ENCODE peak calls at places on chromosome 18, in ten cellular contexts. One of them, this sample, is unnamed.
A peak's percentile ranks its signal among the peaks of the same experiment; 100 is the strongest.

GRCh38 chr18:58805482-58806187 is 59.0 kb upstream of the ZNF532 start:
- DNase-seq in SW 1271: no peak
- DNase-seq in SW480: no peak
- DNase-seq in mesendoderm: no peak
- DNase-seq in EH: peak; percentile 20
- DNase-seq in NCI-H1105 treated with DMSO at 0.1 percent for 48 hours: peak; percentile 94
- DNase-seq in GM04504: no peak
- DNase-seq in Right ventricle myocardium superior: no peak
- DNase-seq in effector CD4-positive, alpha-beta T cell: no peak
- DNase-seq in amniotic epithelial cell: no peak
- DNase-seq in this sample: no peak

GRCh38 chr18:48592540-48592939 is 53.7 kb downstream of the CTIF start:
- DNase-seq in SW 1271: no peak
- DNase-seq in SW480: no peak
- DNase-seq in mesendoderm: no peak
- DNase-seq in EH: no peak
- DNase-seq in NCI-H1105 treated with DMSO at 0.1 percent for 48 hours: no peak
- DNase-seq in GM04504: no peak
- DNase-seq in Right ventricle myocardium superior: no peak
- DNase-seq in effector CD4-positive, alpha-beta T cell: no peak
- DNase-seq in amniotic epithelial cell: no peak
- DNase-seq in this sample: no peak

GRCh38 chr18:3458952-3459853 is 9.2 kb downstream of the TGIF1 start:
- DNase-seq in SW 1271: peak; percentile 34
- DNase-seq in SW480: no peak
- DNase-seq in mesendoderm: no peak
- DNase-seq in EH: peak; percentile 37
- DNase-seq in NCI-H1105 treated with DMSO at 0.1 percent for 48 hours: no peak
- DNase-seq in GM04504: no peak
- DNase-seq in Right ventricle myocardium superior: no peak
- DNase-seq in effector CD4-positive, alpha-beta T cell: no peak
- DNase-seq in amniotic epithelial cell: peak; percentile 62
- DNase-seq in this sample: no peak

GRCh38 chr18:71036783-71037182 is 747.9 kb downstream of the SOCS6 start:
- DNase-seq in SW 1271: peak; percentile 66
- DNase-seq in SW480: no peak
- DNase-seq in mesendoderm: peak; percentile 1
- DNase-seq in EH: no peak
- DNase-seq in NCI-H1105 treated with DMSO at 0.1 percent for 48 hours: no peak
- DNase-seq in GM04504: no peak
- DNase-seq in Right ventricle myocardium superior: no peak
- DNase-seq in effector CD4-positive, alpha-beta T cell: no peak
- DNase-seq in amniotic epithelial cell: no peak
- DNase-seq in this sample: no peak

GRCh38 chr18:51196811-51197660 is 445 bp downstream of the MEX3C start:
- DNase-seq in SW 1271: peak; percentile 10
- DNase-seq in SW480: no peak
- DNase-seq in mesendoderm: peak; percentile 74
- DNase-seq in EH: peak; percentile 75
- DNase-seq in NCI-H1105 treated with DMSO at 0.1 percent for 48 hours: peak; percentile 11
- DNase-seq in GM04504: no peak
- DNase-seq in Right ventricle myocardium superior: peak; percentile 77
- DNase-seq in effector CD4-positive, alpha-beta T cell: peak; percentile 26
- DNase-seq in amniotic epithelial cell: peak; percentile 53
- DNase-seq in this sample: peak; percentile 94

GRCh38 chr18:44939037-44939665 is 258.5 kb downstream of the SETBP1 start:
- DNase-seq in SW 1271: no peak
- DNase-seq in SW480: no peak
- DNase-seq in mesendoderm: no peak
- DNase-seq in EH: no peak
- DNase-seq in NCI-H1105 treated with DMSO at 0.1 percent for 48 hours: no peak
- DNase-seq in GM04504: no peak
- DNase-seq in Right ventricle myocardium superior: no peak
- DNase-seq in effector CD4-positive, alpha-beta T cell: no peak
- DNase-seq in amniotic epithelial cell: no peak
- DNase-seq in this sample: no peak

GRCh38 chr18:79465392-79465991 is 69.8 kb downstream of the NFATC1 start:
- DNase-seq in SW 1271: no peak
- DNase-seq in SW480: no peak
- DNase-seq in mesendoderm: peak; percentile 60
- DNase-seq in EH: no peak
- DNase-seq in NCI-H1105 treated with DMSO at 0.1 percent for 48 hours: no peak
- DNase-seq in GM04504: no peak
- DNase-seq in Right ventricle myocardium superior: no peak
- DNase-seq in effector CD4-positive, alpha-beta T cell: no peak
- DNase-seq in amniotic epithelial cell: peak; percentile 11
- DNase-seq in this sample: peak; percentile 92

GRCh38 chr18:48674198-48674721 is 135.4 kb downstream of the CTIF start:
- DNase-seq in SW 1271: no peak
- DNase-seq in SW480: no peak
- DNase-seq in mesendoderm: no peak
- DNase-seq in EH: peak; percentile 46
- DNase-seq in NCI-H1105 treated with DMSO at 0.1 percent for 48 hours: no peak
- DNase-seq in GM04504: no peak
- DNase-seq in Right ventricle myocardium superior: peak; percentile 49
- DNase-seq in effector CD4-positive, alpha-beta T cell: no peak
- DNase-seq in amniotic epithelial cell: peak; percentile 68
- DNase-seq in this sample: peak; percentile 69

GRCh38 chr18:79682896-79683625 is 3.5 kb downstream of the CTDP1 start:
- DNase-seq in SW 1271: no peak
- DNase-seq in SW480: no peak
- DNase-seq in mesendoderm: no peak
- DNase-seq in EH: no peak
- DNase-seq in NCI-H1105 treated with DMSO at 0.1 percent for 48 hours: no peak
- DNase-seq in GM04504: no peak
- DNase-seq in Right ventricle myocardium superior: no peak
- DNase-seq in effector CD4-positive, alpha-beta T cell: no peak
- DNase-seq in amniotic epithelial cell: no peak
- DNase-seq in this sample: no peak

GRCh38 chr18:34981487-34981886 is 59.7 kb upstream of the MAPRE2 start:
- DNase-seq in SW 1271: no peak
- DNase-seq in SW480: no peak
- DNase-seq in mesendoderm: no peak
- DNase-seq in EH: no peak
- DNase-seq in NCI-H1105 treated with DMSO at 0.1 percent for 48 hours: no peak
- DNase-seq in GM04504: no peak
- DNase-seq in Right ventricle myocardium superior: no peak
- DNase-seq in effector CD4-positive, alpha-beta T cell: no peak
- DNase-seq in amniotic epithelial cell: no peak
- DNase-seq in this sample: no peak

GRCh38 chr18:74633652-74634352 is 36.1 kb downstream of the ZNF407 start:
- DNase-seq in SW 1271: no peak
- DNase-seq in SW480: no peak
- DNase-seq in mesendoderm: no peak
- DNase-seq in EH: peak; percentile 52
- DNase-seq in NCI-H1105 treated with DMSO at 0.1 percent for 48 hours: no peak
- DNase-seq in GM04504: no peak
- DNase-seq in Right ventricle myocardium superior: no peak
- DNase-seq in effector CD4-positive, alpha-beta T cell: no peak
- DNase-seq in amniotic epithelial cell: no peak
- DNase-seq in this sample: no peak

GRCh38 chr18:9068346-9068745 is 34.2 kb upstream of the NDUFV2 start:
- DNase-seq in SW 1271: no peak
- DNase-seq in SW480: peak; percentile 20
- DNase-seq in mesendoderm: no peak
- DNase-seq in EH: no peak
- DNase-seq in NCI-H1105 treated with DMSO at 0.1 percent for 48 hours: no peak
- DNase-seq in GM04504: no peak
- DNase-seq in Right ventricle myocardium superior: no peak
- DNase-seq in effector CD4-positive, alpha-beta T cell: no peak
- DNase-seq in amniotic epithelial cell: no peak
- DNase-seq in this sample: no peak

GRCh38 chr18:67239826-67240225 is 276.7 kb downstream of the DSEL start:
- DNase-seq in SW 1271: no peak
- DNase-seq in SW480: no peak
- DNase-seq in mesendoderm: no peak
- DNase-seq in EH: no peak
- DNase-seq in NCI-H1105 treated with DMSO at 0.1 percent for 48 hours: no peak
- DNase-seq in GM04504: no peak
- DNase-seq in Right ventricle myocardium superior: no peak
- DNase-seq in effector CD4-positive, alpha-beta T cell: no peak
- DNase-seq in amniotic epithelial cell: no peak
- DNase-seq in this sample: no peak

GRCh38 chr18:75290737-75291358 is 80.3 kb downstream of the TSHZ1 start:
- DNase-seq in SW 1271: no peak
- DNase-seq in SW480: no peak
- DNase-seq in mesendoderm: no peak
- DNase-seq in EH: no peak
- DNase-seq in NCI-H1105 treated with DMSO at 0.1 percent for 48 hours: peak; percentile 97
- DNase-seq in GM04504: no peak
- DNase-seq in Right ventricle myocardium superior: no peak
- DNase-seq in effector CD4-positive, alpha-beta T cell: no peak
- DNase-seq in amniotic epithelial cell: no peak
- DNase-seq in this sample: no peak

GRCh38 chr18:78293940-78294401 is 685.6 kb upstream of the SALL3 start:
- DNase-seq in SW 1271: no peak
- DNase-seq in SW480: peak; percentile 41
- DNase-seq in mesendoderm: peak; percentile 70
- DNase-seq in EH: no peak
- DNase-seq in NCI-H1105 treated with DMSO at 0.1 percent for 48 hours: no peak
- DNase-seq in GM04504: no peak
- DNase-seq in Right ventricle myocardium superior: no peak
- DNase-seq in effector CD4-positive, alpha-beta T cell: no peak
- DNase-seq in amniotic epithelial cell: no peak
- DNase-seq in this sample: no peak

GRCh38 chr18:13011719-13012118 is 20.6 kb downstream of the CEP192 start:
- DNase-seq in SW 1271: no peak
- DNase-seq in SW480: no peak
- DNase-seq in mesendoderm: no peak
- DNase-seq in EH: no peak
- DNase-seq in NCI-H1105 treated with DMSO at 0.1 percent for 48 hours: no peak
- DNase-seq in GM04504: no peak
- DNase-seq in Right ventricle myocardium superior: no peak
- DNase-seq in effector CD4-positive, alpha-beta T cell: no peak
- DNase-seq in amniotic epithelial cell: no peak
- DNase-seq in this sample: no peak

GRCh38 chr18:8706981-8707940 is 1.9 kb downstream of the MTCL1 start:
- DNase-seq in SW 1271: peak; percentile 51
- DNase-seq in SW480: peak; percentile 56
- DNase-seq in mesendoderm: peak; percentile 90
- DNase-seq in EH: peak; percentile 80
- DNase-seq in NCI-H1105 treated with DMSO at 0.1 percent for 48 hours: peak; percentile 45
- DNase-seq in GM04504: peak; percentile 57
- DNase-seq in Right ventricle myocardium superior: peak; percentile 50
- DNase-seq in effector CD4-positive, alpha-beta T cell: no peak
- DNase-seq in amniotic epithelial cell: peak; percentile 51
- DNase-seq in this sample: peak; percentile 80

GRCh38 chr18:35695803-35696202 is 114.3 kb downstream of the GALNT1 start:
- DNase-seq in SW 1271: no peak
- DNase-seq in SW480: no peak
- DNase-seq in mesendoderm: no peak
- DNase-seq in EH: no peak
- DNase-seq in NCI-H1105 treated with DMSO at 0.1 percent for 48 hours: peak; percentile 30
- DNase-seq in GM04504: no peak
- DNase-seq in Right ventricle myocardium superior: peak; percentile 86
- DNase-seq in effector CD4-positive, alpha-beta T cell: no peak
- DNase-seq in amniotic epithelial cell: no peak
- DNase-seq in this sample: no peak

GRCh38 chr18:48827321-48828200 is 123.2 kb downstream of the SMAD7 start:
- DNase-seq in SW 1271: peak; percentile 6
- DNase-seq in SW480: no peak
- DNase-seq in mesendoderm: peak; percentile 87
- DNase-seq in EH: peak; percentile 83
- DNase-seq in NCI-H1105 treated with DMSO at 0.1 percent for 48 hours: peak; percentile 17
- DNase-seq in GM04504: peak; percentile 40
- DNase-seq in Right ventricle myocardium superior: no peak
- DNase-seq in effector CD4-positive, alpha-beta T cell: no peak
- DNase-seq in amniotic epithelial cell: peak; percentile 83
- DNase-seq in this sample: peak; percentile 55

GRCh38 chr18:60675801-60676200 is 303.2 kb upstream of the MC4R start:
- DNase-seq in SW 1271: no peak
- DNase-seq in SW480: peak; percentile 7
- DNase-seq in mesendoderm: no peak
- DNase-seq in EH: no peak
- DNase-seq in NCI-H1105 treated with DMSO at 0.1 percent for 48 hours: peak; percentile 95
- DNase-seq in GM04504: no peak
- DNase-seq in Right ventricle myocardium superior: no peak
- DNase-seq in effector CD4-positive, alpha-beta T cell: no peak
- DNase-seq in amniotic epithelial cell: no peak
- DNase-seq in this sample: no peak

GRCh38 chr18:21296045-21296444 is 54.0 kb downstream of the GREB1L start:
- DNase-seq in SW 1271: no peak
- DNase-seq in SW480: no peak
- DNase-seq in mesendoderm: no peak
- DNase-seq in EH: no peak
- DNase-seq in NCI-H1105 treated with DMSO at 0.1 percent for 48 hours: no peak
- DNase-seq in GM04504: no peak
- DNase-seq in Right ventricle myocardium superior: no peak
- DNase-seq in effector CD4-positive, alpha-beta T cell: no peak
- DNase-seq in amniotic epithelial cell: no peak
- DNase-seq in this sample: no peak

GRCh38 chr18:34998677-34999076 is 42.5 kb upstream of the MAPRE2 start:
- DNase-seq in SW 1271: no peak
- DNase-seq in SW480: no peak
- DNase-seq in mesendoderm: no peak
- DNase-seq in EH: no peak
- DNase-seq in NCI-H1105 treated with DMSO at 0.1 percent for 48 hours: no peak
- DNase-seq in GM04504: no peak
- DNase-seq in Right ventricle myocardium superior: no peak
- DNase-seq in effector CD4-positive, alpha-beta T cell: no peak
- DNase-seq in amniotic epithelial cell: no peak
- DNase-seq in this sample: no peak

GRCh38 chr18:61991836-61992235 is 99.0 kb upstream of the RNF152 start:
- DNase-seq in SW 1271: no peak
- DNase-seq in SW480: no peak
- DNase-seq in mesendoderm: no peak
- DNase-seq in EH: no peak
- DNase-seq in NCI-H1105 treated with DMSO at 0.1 percent for 48 hours: no peak
- DNase-seq in GM04504: no peak
- DNase-seq in Right ventricle myocardium superior: no peak
- DNase-seq in effector CD4-positive, alpha-beta T cell: no peak
- DNase-seq in amniotic epithelial cell: no peak
- DNase-seq in this sample: no peak

GRCh38 chr18:41553716-41554115 is 401.3 kb upstream of the PIK3C3 start:
- DNase-seq in SW 1271: no peak
- DNase-seq in SW480: no peak
- DNase-seq in mesendoderm: no peak
- DNase-seq in EH: no peak
- DNase-seq in NCI-H1105 treated with DMSO at 0.1 percent for 48 hours: no peak
- DNase-seq in GM04504: no peak
- DNase-seq in Right ventricle myocardium superior: no peak
- DNase-seq in effector CD4-positive, alpha-beta T cell: no peak
- DNase-seq in amniotic epithelial cell: peak; percentile 4
- DNase-seq in this sample: no peak

GRCh38 chr18:61926532-61926931 is 33.7 kb upstream of the RNF152 start:
- DNase-seq in SW 1271: no peak
- DNase-seq in SW480: no peak
- DNase-seq in mesendoderm: no peak
- DNase-seq in EH: no peak
- DNase-seq in NCI-H1105 treated with DMSO at 0.1 percent for 48 hours: no peak
- DNase-seq in GM04504: no peak
- DNase-seq in Right ventricle myocardium superior: no peak
- DNase-seq in effector CD4-positive, alpha-beta T cell: no peak
- DNase-seq in amniotic epithelial cell: no peak
- DNase-seq in this sample: no peak

GRCh38 chr18:702957-703659 is 9.3 kb downstream of the ENOSF1 start:
- DNase-seq in SW 1271: peak; percentile 8
- DNase-seq in SW480: peak; percentile 36
- DNase-seq in mesendoderm: no peak
- DNase-seq in EH: peak; percentile 88
- DNase-seq in NCI-H1105 treated with DMSO at 0.1 percent for 48 hours: no peak
- DNase-seq in GM04504: peak; percentile 83
- DNase-seq in Right ventricle myocardium superior: no peak
- DNase-seq in effector CD4-positive, alpha-beta T cell: no peak
- DNase-seq in amniotic epithelial cell: peak; percentile 98
- DNase-seq in this sample: no peak

GRCh38 chr18:68847219-68847860 is 49.5 kb downstream of the CCDC102B start:
- DNase-seq in SW 1271: peak; percentile 27
- DNase-seq in SW480: peak; percentile 13
- DNase-seq in mesendoderm: peak; percentile 20
- DNase-seq in EH: peak; percentile 43
- DNase-seq in NCI-H1105 treated with DMSO at 0.1 percent for 48 hours: peak; percentile 54
- DNase-seq in GM04504: no peak
- DNase-seq in Right ventricle myocardium superior: no peak
- DNase-seq in effector CD4-positive, alpha-beta T cell: no peak
- DNase-seq in amniotic epithelial cell: peak; percentile 50
- DNase-seq in this sample: no peak

GRCh38 chr18:79548077-79548450 is 131.5 kb upstream of the CTDP1 start:
- DNase-seq in SW 1271: no peak
- DNase-seq in SW480: no peak
- DNase-seq in mesendoderm: no peak
- DNase-seq in EH: no peak
- DNase-seq in NCI-H1105 treated with DMSO at 0.1 percent for 48 hours: no peak
- DNase-seq in GM04504: no peak
- DNase-seq in Right ventricle myocardium superior: peak; percentile 42
- DNase-seq in effector CD4-positive, alpha-beta T cell: no peak
- DNase-seq in amniotic epithelial cell: no peak
- DNase-seq in this sample: peak; percentile 66

This sample was measured in spleen.